ENCODE peak calls at places on chromosomes 12 and 14, in ten cellular contexts. Y is mesothelial cell of epicardium; T is EH; N is spleen; C is AG10803; X is activated CD4-positive, CD25-positive, alpha-beta regulatory T cell; I is endothelial cell; D is activated CD8-positive, alpha-beta memory T cell treated with anti-CD3 and anti-CD28 coated beads, Interleukin-2, amount 10 ng/mL, durations not matched to agents 7 days and 5 days; E is stimulated activated CD4-positive, alpha-beta T cell treated with anti-CD3 and anti-CD28 coated beads, Interleukin-2, amount 100 ng/mL, for 48 hours; F is lower lobe of right lung. K is an unnamed sample.

GRCh38 chr12:106145539-106146447 is 7.0 kb upstream of the NUAK1 start:
- DNase-seq in Y (no peak), T (peak), N (no peak), C (peak), X (no peak), I (no peak), D (no peak), E (no peak), F (no peak), K (peak)

GRCh38 chr14:85534435-85534834 is 4.5 kb downstream of the FLRT2 start:
- DNase-seq in Y (no peak), T (peak), N (no peak), C (no peak), X (no peak), I (peak), D (no peak), E (no peak), F (no peak), K (no peak)

GRCh38 chr14:51547260-51547659 is 104.5 kb upstream of the FRMD6 start:
- DNase-seq in Y (no peak), T (peak), N (no peak), C (peak), X (no peak), I (no peak), D (no peak), E (no peak), F (no peak), K (no peak)

GRCh38 chr12:53849113-53849512 is 89.5 kb upstream of the HOXC13 start:
- DNase-seq in Y (no peak), T (no peak), N (no peak), C (no peak), X (no peak), I (no peak), D (no peak), E (no peak), F (no peak), K (no peak)

GRCh38 chr14:37195327-37195726 is 2.4 kb upstream of the MIPOL1 start:
- DNase-seq in Y (no peak), T (peak), N (no peak), C (peak), X (no peak), I (no peak), D (no peak), E (no peak), F (no peak), K (no peak)

GRCh38 chr14:31300296-31300695 is 92.7 kb upstream of the HECTD1 start:
- DNase-seq in Y (no peak), T (peak), N (no peak), C (peak), X (no peak), I (no peak), D (no peak), E (no peak), F (no peak), K (no peak)

GRCh38 chr12:49335118-49335954 is 1.7 kb downstream of the C1QL4 start:
- DNase-seq in Y (no peak), T (no peak), N (no peak), C (no peak), X (no peak), I (no peak), D (no peak), E (no peak), F (no peak), K (no peak)

GRCh38 chr12:34347367-34347766 is 325.1 kb downstream of the ALG10 start:
- DNase-seq in Y (no peak), T (no peak), N (no peak), C (no peak), X (no peak), I (no peak), D (no peak), E (no peak), F (no peak), K (no peak)

GRCh38 chr14:69755784-69756183 is 11.2 kb upstream of the SRSF5 start:
- DNase-seq in Y (no peak), T (no peak), N (no peak), C (no peak), X (no peak), I (no peak), D (no peak), E (no peak), F (no peak), K (peak)

GRCh38 chr12:132190012-132190755 is 45.9 kb downstream of the NOC4L start:
- DNase-seq in Y (no peak), T (no peak), N (peak), C (no peak), X (no peak), I (peak), D (no peak), E (no peak), F (no peak), K (no peak)

GRCh38 chr12:99984271-99985128 is at the start of gene ANKS1B:
- DNase-seq in Y (peak), T (peak), N (no peak), C (peak), X (no peak), I (peak), D (no peak), E (peak), F (peak), K (peak)

GRCh38 chr12:65822732-65823480 is 1.4 kb upstream of the HMGA2 start:
- DNase-seq in Y (peak), T (peak), N (no peak), C (no peak), X (no peak), I (peak), D (no peak), E (no peak), F (no peak), K (peak)

GRCh38 chr12:113230315-113231274 is 9.3 kb downstream of the TPCN1 start:
- DNase-seq in Y (no peak), T (no peak), N (peak), C (no peak), X (no peak), I (no peak), D (no peak), E (no peak), F (no peak), K (peak)

GRCh38 chr12:82437744-82438143 is 79.4 kb downstream of the METTL25 start:
- DNase-seq in Y (no peak), T (no peak), N (no peak), C (no peak), X (no peak), I (no peak), D (no peak), E (no peak), F (no peak), K (no peak)

GRCh38 chr12:47903927-47904646 is 707 bp downstream of the VDR start:
- DNase-seq in Y (no peak), T (peak), N (peak), C (peak), X (peak), I (no peak), D (peak), E (peak), F (peak), K (peak)

GRCh38 chr12:57236925-57237652 is 7.6 kb downstream of the SHMT2 start:
- DNase-seq in Y (no peak), T (peak), N (peak), C (peak), X (no peak), I (peak), D (no peak), E (no peak), F (peak), K (no peak)

GRCh38 chr12:104422441-104422840 is 34.3 kb upstream of the CHST11 start:
- DNase-seq in Y (no peak), T (no peak), N (no peak), C (no peak), X (no peak), I (no peak), D (no peak), E (no peak), F (no peak), K (no peak)

GRCh38 chr14:104870368-104871144 is 5.5 kb downstream of the CEP170B start:
- DNase-seq in Y (peak), T (peak), N (peak), C (no peak), X (peak), I (peak), D (peak), E (peak), F (peak), K (no peak)

GRCh38 chr12:116389990-116390655 is 112.6 kb upstream of the MED13L start:
- DNase-seq in Y (no peak), T (peak), N (no peak), C (peak), X (no peak), I (no peak), D (no peak), E (no peak), F (no peak), K (no peak)

GRCh38 chr12:123398177-123398916 is 14.4 kb downstream of the KMT5A start:
- DNase-seq in Y (no peak), T (peak), N (no peak), C (peak), X (no peak), I (no peak), D (no peak), E (no peak), F (no peak), K (peak)

GRCh38 chr14:53356361-53357150 is 203.4 kb upstream of the DDHD1 start:
- DNase-seq in Y (no peak), T (no peak), N (no peak), C (no peak), X (no peak), I (no peak), D (no peak), E (no peak), F (no peak), K (no peak)

GRCh38 chr12:19846561-19846960 is 407.3 kb downstream of the AEBP2 start:
- DNase-seq in Y (no peak), T (peak), N (no peak), C (peak), X (no peak), I (no peak), D (no peak), E (no peak), F (no peak), K (no peak)

GRCh38 chr14:102504302-102504950 is 5.2 kb downstream of the ANKRD9 start:
- DNase-seq in Y (no peak), T (no peak), N (no peak), C (no peak), X (no peak), I (no peak), D (no peak), E (no peak), F (no peak), K (no peak)

GRCh38 chr14:99724196-99724891 is 40.2 kb downstream of the CYP46A1 start:
- DNase-seq in Y (no peak), T (peak), N (peak), C (no peak), X (no peak), I (no peak), D (peak), E (no peak), F (peak), K (no peak)

GRCh38 chr14:75928587-75929230 is 53.1 kb downstream of the TGFB3 start:
- DNase-seq in Y (no peak), T (no peak), N (no peak), C (peak), X (no peak), I (no peak), D (no peak), E (no peak), F (no peak), K (no peak)

GRCh38 chr12:24534632-24535031 is 414.3 kb downstream of the BCAT1 start:
- DNase-seq in Y (no peak), T (no peak), N (no peak), C (no peak), X (no peak), I (no peak), D (no peak), E (no peak), F (no peak), K (no peak)

GRCh38 chr12:81257952-81258551 is 180.2 kb downstream of the ACSS3 start:
- DNase-seq in Y (no peak), T (peak), N (no peak), C (peak), X (no peak), I (peak), D (no peak), E (no peak), F (no peak), K (peak)

GRCh38 chr12:80643961-80644360 is 63.5 kb upstream of the MYF6 start:
- DNase-seq in Y (no peak), T (peak), N (no peak), C (no peak), X (no peak), I (no peak), D (no peak), E (no peak), F (no peak), K (no peak)

GRCh38 chr12:65156366-65156831 is 13.0 kb upstream of the LEMD3 start:
- DNase-seq in Y (no peak), T (no peak), N (no peak), C (no peak), X (no peak), I (no peak), D (peak), E (no peak), F (no peak), K (no peak)

GRCh38 chr14:54342806-54343205 is 54.0 kb upstream of the CDKN3 start:
- DNase-seq in Y (no peak), T (no peak), N (no peak), C (no peak), X (no peak), I (no peak), D (no peak), E (no peak), F (no peak), K (no peak)

GRCh38 chr14:100750762-100751699 is 24.3 kb downstream of the DLK1 start:
- DNase-seq in Y (no peak), T (no peak), N (peak), C (no peak), X (no peak), I (no peak), D (no peak), E (no peak), F (no peak), K (no peak)

GRCh38 chr12:112803620-112804279 is 12.2 kb downstream of the RPH3A start:
- DNase-seq in Y (no peak), T (no peak), N (no peak), C (no peak), X (no peak), I (no peak), D (no peak), E (no peak), F (no peak), K (no peak)

GRCh38 chr12:2054091-2055018 is 1.6 kb downstream of the CACNA1C start:
- DNase-seq in Y (no peak), T (no peak), N (no peak), C (no peak), X (no peak), I (no peak), D (peak), E (no peak), F (no peak), K (no peak)

GRCh38 chr12:49942921-49943662 is 7.4 kb upstream of the AQP2 start:
- DNase-seq in Y (no peak), T (no peak), N (peak), C (no peak), X (peak), I (no peak), D (no peak), E (no peak), F (peak), K (no peak)